ENCODE peak calls at places on chromosomes 3 and 15, in five cellular contexts. One of them, this sample, is unnamed.

GRCh38 chr15:73125219-73125618 is 73.0 kb downstream of the NEO1 start:
- DNase-seq in IMR-90: peak
- DNase-seq in Peyer's patch: no peak
- DNase-seq in neural crest cell: no peak
- DNase-seq in AG04450: no peak
- DNase-seq in this sample: no peak

GRCh38 chr15:98771444-98772059 is 123.2 kb downstream of the IGF1R start:
- DNase-seq in Peyer's patch: no peak
- DNase-seq in AG04450: no peak
- DNase-seq in IMR-90: peak
- DNase-seq in neural crest cell: no peak
- DNase-seq in this sample: no peak

GRCh38 chr3:183306798-183307671 is 54.0 kb downstream of the B3GNT5 start:
- DNase-seq in Peyer's patch: peak
- DNase-seq in IMR-90: peak
- DNase-seq in AG04450: no peak
- DNase-seq in neural crest cell: no peak
- DNase-seq in this sample: no peak

GRCh38 chr15:73870700-73871408 is 2.5 kb upstream of the TBC1D21 start:
- DNase-seq in AG04450: no peak
- DNase-seq in neural crest cell: no peak
- DNase-seq in IMR-90: peak
- DNase-seq in Peyer's patch: peak
- DNase-seq in this sample: no peak

GRCh38 chr15:38514601-38515000 is 50.0 kb downstream of the RASGRP1 start:
- DNase-seq in neural crest cell: no peak
- DNase-seq in IMR-90: no peak
- DNase-seq in Peyer's patch: no peak
- DNase-seq in AG04450: no peak
- DNase-seq in this sample: no peak

GRCh38 chr15:55587321-55588069 is 650 bp downstream of the PYGO1 start:
- DNase-seq in neural crest cell: peak
- DNase-seq in AG04450: no peak
- DNase-seq in Peyer's patch: no peak
- DNase-seq in IMR-90: peak
- DNase-seq in this sample: peak

GRCh38 chr3:139640456-139640855 is 37.3 kb downstream of the NMNAT3 start:
- DNase-seq in neural crest cell: no peak
- DNase-seq in Peyer's patch: no peak
- DNase-seq in IMR-90: no peak
- DNase-seq in AG04450: no peak
- DNase-seq in this sample: no peak

GRCh38 chr15:84863480-84864428 is 20.7 kb upstream of the SLC28A1 start:
- DNase-seq in AG04450: no peak
- DNase-seq in neural crest cell: no peak
- DNase-seq in IMR-90: no peak
- DNase-seq in Peyer's patch: no peak
- DNase-seq in this sample: no peak

GRCh38 chr3:152417181-152417580 is 148.5 kb downstream of the MBNL1 start:
- DNase-seq in IMR-90: peak
- DNase-seq in neural crest cell: no peak
- DNase-seq in AG04450: no peak
- DNase-seq in Peyer's patch: no peak
- DNase-seq in this sample: no peak

GRCh38 chr15:74633781-74634180 is 18.1 kb downstream of the CLK3 start:
- DNase-seq in IMR-90: no peak
- DNase-seq in AG04450: no peak
- DNase-seq in Peyer's patch: no peak
- DNase-seq in neural crest cell: no peak
- DNase-seq in this sample: no peak

GRCh38 chr3:22523925-22524324 is 679.2 kb upstream of the UBE2E2 start:
- DNase-seq in AG04450: no peak
- DNase-seq in IMR-90: no peak
- DNase-seq in Peyer's patch: no peak
- DNase-seq in neural crest cell: no peak
- DNase-seq in this sample: no peak

GRCh38 chr3:192444096-192444790 is 283.1 kb downstream of the FGF12 start:
- DNase-seq in Peyer's patch: peak
- DNase-seq in AG04450: peak
- DNase-seq in IMR-90: peak
- DNase-seq in neural crest cell: peak
- DNase-seq in this sample: peak

GRCh38 chr15:54101664-54102270 is 123.5 kb downstream of the UNC13C start:
- DNase-seq in IMR-90: peak
- DNase-seq in neural crest cell: no peak
- DNase-seq in Peyer's patch: no peak
- DNase-seq in AG04450: no peak
- DNase-seq in this sample: no peak

GRCh38 chr15:77497942-77498361 is 77.3 kb downstream of the HMG20A start:
- DNase-seq in AG04450: no peak
- DNase-seq in IMR-90: peak
- DNase-seq in Peyer's patch: no peak
- DNase-seq in neural crest cell: no peak
- DNase-seq in this sample: no peak

GRCh38 chr3:57354768-57355167 is 62.3 kb upstream of the ASB14 start:
- DNase-seq in neural crest cell: no peak
- DNase-seq in IMR-90: no peak
- DNase-seq in AG04450: no peak
- DNase-seq in Peyer's patch: no peak
- DNase-seq in this sample: no peak

GRCh38 chr15:20348291-20348899 is 193.2 kb downstream of the GOLGA6L6 start:
- DNase-seq in neural crest cell: no peak
- DNase-seq in Peyer's patch: peak
- DNase-seq in IMR-90: no peak
- DNase-seq in AG04450: no peak
- DNase-seq in this sample: no peak

GRCh38 chr3:146331967-146332366 is 81.1 kb upstream of the PLSCR4 start:
- DNase-seq in neural crest cell: no peak
- DNase-seq in Peyer's patch: no peak
- DNase-seq in AG04450: no peak
- DNase-seq in IMR-90: no peak
- DNase-seq in this sample: no peak

GRCh38 chr15:100650685-100651084 is 48.3 kb downstream of the ASB7 start:
- DNase-seq in IMR-90: no peak
- DNase-seq in Peyer's patch: no peak
- DNase-seq in AG04450: no peak
- DNase-seq in neural crest cell: no peak
- DNase-seq in this sample: no peak
- TF ChIP-seq CTCF in IMR-90: no peak
- TF ChIP-seq CTCF in Peyer's patch: peak
- TF ChIP-seq CTCF in AG04450: no peak
- TF ChIP-seq CTCF in neural crest cell: peak
- TF ChIP-seq CTCF in this sample: no peak

GRCh38 chr3:52854013-52854412 is 19.2 kb upstream of the MUSTN1 start:
- DNase-seq in AG04450: no peak
- DNase-seq in IMR-90: no peak
- DNase-seq in neural crest cell: no peak
- DNase-seq in Peyer's patch: no peak
- DNase-seq in this sample: no peak

GRCh38 chr3:52856666-52857065 is 21.8 kb upstream of the MUSTN1 start:
- DNase-seq in neural crest cell: no peak
- DNase-seq in IMR-90: no peak
- DNase-seq in Peyer's patch: no peak
- DNase-seq in AG04450: no peak
- DNase-seq in this sample: no peak

GRCh38 chr3:52857870-52858269 is 23.1 kb upstream of the MUSTN1 start:
- DNase-seq in IMR-90: no peak
- DNase-seq in Peyer's patch: no peak
- DNase-seq in AG04450: no peak
- DNase-seq in neural crest cell: no peak
- DNase-seq in this sample: no peak

GRCh38 chr3:52859686-52860423 is 25.0 kb upstream of the MUSTN1 start:
- DNase-seq in neural crest cell: no peak
- DNase-seq in Peyer's patch: no peak
- DNase-seq in AG04450: no peak
- DNase-seq in IMR-90: no peak
- DNase-seq in this sample: no peak

GRCh38 chr3:52857108-52857507 is 22.3 kb upstream of the MUSTN1 start:
- DNase-seq in IMR-90: no peak
- DNase-seq in AG04450: no peak
- DNase-seq in neural crest cell: no peak
- DNase-seq in Peyer's patch: no peak
- DNase-seq in this sample: no peak
- TF ChIP-seq CTCF in IMR-90: no peak
- TF ChIP-seq CTCF in AG04450: no peak
- TF ChIP-seq CTCF in neural crest cell: no peak
- TF ChIP-seq CTCF in Peyer's patch: no peak
- TF ChIP-seq CTCF in this sample: no peak

DNA sequence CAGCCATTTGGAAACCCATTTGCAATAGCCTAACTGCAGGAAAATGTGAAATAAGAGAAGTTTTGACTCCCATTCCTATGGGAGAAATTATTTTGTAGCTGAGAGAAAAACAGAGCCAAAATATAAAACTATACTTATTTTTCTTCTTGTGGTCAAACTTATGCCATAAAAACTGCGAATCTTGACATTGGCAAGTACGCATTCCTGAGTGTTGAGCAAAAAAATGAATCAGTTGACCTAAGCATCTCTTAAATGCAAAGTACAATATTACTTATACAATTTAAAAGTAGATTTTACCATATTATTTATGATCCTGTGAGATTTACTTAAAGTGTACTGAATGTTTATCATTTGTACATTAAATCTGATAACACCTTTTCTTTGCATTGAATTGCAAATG is 50.1 kb upstream of the CMC1 start:
- DNase-seq in AG04450: no peak
- DNase-seq in neural crest cell: no peak
- DNase-seq in IMR-90: no peak
- DNase-seq in Peyer's patch: no peak
- DNase-seq in this sample: no peak
- TF ChIP-seq CTCF in AG04450: no peak
- TF ChIP-seq CTCF in neural crest cell: no peak
- TF ChIP-seq CTCF in IMR-90: no peak
- TF ChIP-seq CTCF in Peyer's patch: no peak
- TF ChIP-seq CTCF in this sample: no peak

GRCh38 chr3:142021127-142021526 is 128.2 kb downstream of the TFDP2 start:
- DNase-seq in Peyer's patch: no peak
- DNase-seq in IMR-90: no peak
- DNase-seq in neural crest cell: no peak
- DNase-seq in AG04450: no peak
- DNase-seq in this sample: no peak

GRCh38 chr3:142019794-142020320 is 129.5 kb downstream of the TFDP2 start:
- DNase-seq in neural crest cell: no peak
- DNase-seq in Peyer's patch: no peak
- DNase-seq in AG04450: no peak
- DNase-seq in IMR-90: peak
- DNase-seq in this sample: no peak

GRCh38 chr3:142026333-142026732 is 123.0 kb downstream of the TFDP2 start:
- DNase-seq in neural crest cell: no peak
- DNase-seq in IMR-90: no peak
- DNase-seq in Peyer's patch: no peak
- DNase-seq in AG04450: no peak
- DNase-seq in this sample: no peak

GRCh38 chr3:142027295-142027694 is 122.0 kb downstream of the TFDP2 start:
- DNase-seq in neural crest cell: no peak
- DNase-seq in Peyer's patch: no peak
- DNase-seq in AG04450: no peak
- DNase-seq in IMR-90: no peak
- DNase-seq in this sample: no peak

DNA sequence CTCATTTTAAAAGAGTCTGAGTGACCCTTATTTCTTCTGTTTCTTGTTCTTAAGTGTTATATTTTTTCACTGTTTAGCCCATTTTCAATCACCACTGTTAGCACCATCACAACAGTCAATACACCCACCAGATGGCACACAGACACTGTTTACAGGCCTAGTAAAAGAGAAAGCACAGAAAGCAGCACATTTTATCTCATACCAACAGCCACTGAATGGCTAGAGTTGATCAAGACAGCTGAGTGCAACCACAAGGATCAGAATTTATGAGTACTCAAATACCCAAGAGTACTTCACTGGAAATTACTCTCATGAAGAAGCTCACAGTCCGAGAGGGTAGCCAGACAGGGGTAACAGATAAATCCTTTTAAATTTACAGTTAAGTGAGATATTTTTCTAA is 127.0 kb downstream of the TFDP2 start:
- DNase-seq in neural crest cell: no peak
- DNase-seq in IMR-90: no peak
- DNase-seq in AG04450: no peak
- DNase-seq in Peyer's patch: no peak
- DNase-seq in this sample: no peak
- TF ChIP-seq CTCF in neural crest cell: no peak
- TF ChIP-seq CTCF in IMR-90: no peak
- TF ChIP-seq CTCF in AG04450: no peak
- TF ChIP-seq CTCF in Peyer's patch: peak
- TF ChIP-seq CTCF in this sample: no peak